ENCODE peak calls at places on chromosomes 12 and 14, in eight cellular contexts. F, N, O, U, A, D, Y and Z are unnamed samples.

GRCh38 chr14:71063351-71063750 is 156.1 kb downstream of the PCNX1 start:
- DNase-seq in F (no peak), N (no peak), O (no peak), U (no peak), A (no peak), D (no peak), Y (no peak), Z (no peak)

GRCh38 chr14:83173687-83174086 is 1640.0 kb upstream of the SEL1L start:
- DNase-seq in F (no peak), N (no peak), O (no peak), U (no peak), A (no peak), D (no peak), Y (no peak), Z (no peak)

GRCh38 chr12:3944620-3945019 is 71.4 kb upstream of the PARP11 start:
- DNase-seq in F (no peak), N (no peak), O (no peak), U (no peak), A (no peak), D (no peak), Y (no peak), Z (no peak)

GRCh38 chr12:644818-645552 is 18.3 kb downstream of the NINJ2 start:
- DNase-seq in F (no peak), N (peak), O (no peak), U (no peak), A (no peak), D (no peak), Y (no peak), Z (no peak)

GRCh38 chr12:124774462-124775167 is 89.0 kb downstream of the SCARB1 start:
- DNase-seq in F (no peak), N (peak), O (no peak), U (peak), A (no peak), D (peak), Y (no peak), Z (peak)

GRCh38 chr14:72433511-72433910 is 460.4 kb downstream of the DPF3 start:
- DNase-seq in F (no peak), N (no peak), O (no peak), U (no peak), A (peak), D (no peak), Y (no peak), Z (no peak)

GRCh38 chr12:63982787-63983186 is 138.3 kb downstream of the SRGAP1 start:
- DNase-seq in F (no peak), N (no peak), O (no peak), U (no peak), A (no peak), D (no peak), Y (no peak), Z (no peak)

GRCh38 chr12:82760423-82760822 is 73.7 kb downstream of the TMTC2 start:
- DNase-seq in F (no peak), N (no peak), O (no peak), U (no peak), A (no peak), D (no peak), Y (no peak), Z (peak)

GRCh38 chr12:123094349-123095073 is 56.4 kb downstream of the PITPNM2 start:
- DNase-seq in F (no peak), N (no peak), O (peak), U (no peak), A (peak), D (peak), Y (peak), Z (no peak)

GRCh38 chr12:124847675-124848074 is 16.0 kb downstream of the SCARB1 start:
- DNase-seq in F (no peak), N (no peak), O (no peak), U (no peak), A (no peak), D (no peak), Y (no peak), Z (no peak)

GRCh38 chr14:52175982-52176502 is 91.5 kb upstream of the PTGDR start:
- DNase-seq in F (no peak), N (peak), O (no peak), U (peak), A (no peak), D (peak), Y (no peak), Z (no peak)

GRCh38 chr12:69161835-69162234 is 77.5 kb upstream of the CPSF6 start:
- DNase-seq in F (no peak), N (no peak), O (no peak), U (no peak), A (no peak), D (no peak), Y (no peak), Z (no peak)

GRCh38 chr14:56905282-56905681 is 95.0 kb upstream of the OTX2 start:
- DNase-seq in F (no peak), N (no peak), O (no peak), U (no peak), A (no peak), D (no peak), Y (no peak), Z (no peak)

GRCh38 chr12:123099556-123100192 is 51.2 kb downstream of the PITPNM2 start:
- DNase-seq in F (no peak), N (no peak), O (no peak), U (no peak), A (no peak), D (no peak), Y (no peak), Z (no peak)

GRCh38 chr14:54881761-54882401 is 20.7 kb downstream of the GCH1 start:
- DNase-seq in F (no peak), N (peak), O (no peak), U (no peak), A (peak), D (no peak), Y (no peak), Z (no peak)

GRCh38 chr12:48183091-48183875 is at the start of gene CCDC184:
- DNase-seq in F (peak), N (peak), O (peak), U (peak), A (peak), D (peak), Y (peak), Z (peak)
- TF ChIP-seq CTCF in F (peak), N (no peak), O (peak), U (peak), A (peak), D (peak), Y (peak), Z (peak)

GRCh38 chr12:109943811-109944210 is 43.7 kb downstream of the TCHP start:
- DNase-seq in F (no peak), N (no peak), O (no peak), U (no peak), A (no peak), D (no peak), Y (no peak), Z (no peak)

GRCh38 chr12:109946505-109946904 is 46.4 kb downstream of the TCHP start:
- DNase-seq in F (no peak), N (no peak), O (no peak), U (no peak), A (no peak), D (no peak), Y (no peak), Z (no peak)

GRCh38 chr12:109946913-109947312 is 46.8 kb downstream of the TCHP start:
- DNase-seq in F (no peak), N (no peak), O (no peak), U (no peak), A (no peak), D (no peak), Y (no peak), Z (no peak)

GRCh38 chr12:109944561-109944960 is 44.5 kb downstream of the TCHP start:
- DNase-seq in F (no peak), N (no peak), O (no peak), U (no peak), A (no peak), D (no peak), Y (no peak), Z (no peak)

DNA sequence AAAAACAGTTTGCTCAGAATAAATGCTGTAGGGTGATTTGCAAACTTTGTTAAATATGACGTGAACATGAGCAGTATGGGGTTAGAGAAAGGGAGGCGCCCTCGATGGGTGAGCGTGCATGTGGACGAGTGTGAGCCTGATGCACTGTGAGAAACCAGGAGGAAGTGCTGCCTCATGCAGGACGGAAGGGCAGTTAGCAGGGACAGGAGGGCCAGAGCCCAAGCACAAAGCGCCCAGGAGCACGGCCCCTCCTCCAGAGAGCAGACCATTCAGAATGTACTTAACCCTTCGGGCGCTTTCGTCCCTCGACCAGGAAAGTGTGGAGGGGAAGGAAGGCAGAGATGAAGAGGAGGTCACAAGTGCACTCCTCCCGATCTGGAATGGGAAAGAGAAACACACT is 44.9 kb downstream of the TCHP start:
- DNase-seq in F (no peak), N (no peak), O (no peak), U (no peak), A (no peak), D (no peak), Y (peak), Z (no peak)
- TF ChIP-seq CTCF in F (no peak), N (no peak), O (no peak), U (no peak), A (no peak), D (no peak), Y (no peak), Z (no peak)

DNA sequence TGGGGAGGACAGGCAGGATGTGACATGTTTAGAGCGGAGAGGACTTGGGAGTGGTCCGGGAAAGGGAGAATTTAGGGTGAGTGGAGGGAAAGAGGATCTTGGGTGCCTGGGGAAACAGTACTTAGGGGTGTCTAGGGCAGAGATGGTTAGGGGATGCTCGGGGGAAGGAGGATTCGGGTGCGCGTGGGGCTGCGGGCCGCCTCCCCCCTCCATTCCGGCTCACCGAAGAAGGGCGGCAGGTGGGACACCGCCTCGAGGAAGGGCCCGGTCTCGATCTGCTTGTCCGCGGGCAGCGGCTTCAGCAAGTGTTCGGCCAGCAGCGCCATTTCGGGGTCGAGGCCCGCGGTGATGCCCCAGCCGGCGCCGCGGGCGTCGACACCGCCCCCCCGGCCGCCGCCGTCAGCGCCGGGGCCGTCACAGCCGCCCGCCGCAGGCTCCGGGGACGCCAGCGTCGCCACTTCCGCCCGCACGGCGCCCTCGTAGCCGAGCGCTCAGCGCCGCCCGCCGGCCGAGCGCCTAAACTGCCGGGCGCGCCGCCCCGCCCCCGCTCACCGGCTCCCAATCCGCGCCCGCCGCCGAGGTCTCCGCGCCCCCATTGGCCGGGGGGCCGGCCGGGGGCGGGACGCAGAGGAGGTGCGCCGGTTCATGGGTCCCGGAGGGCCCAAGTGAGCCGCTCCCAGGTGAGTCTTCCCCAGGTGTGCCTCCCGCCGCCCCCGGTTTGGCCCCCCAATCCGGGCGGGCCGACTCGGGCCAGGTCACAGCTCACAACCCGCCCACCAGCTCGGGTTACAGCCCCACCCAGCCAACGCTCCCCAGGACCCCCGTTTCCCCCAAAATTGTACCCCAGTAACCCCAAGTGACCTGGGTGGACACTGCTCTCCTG is at the start of gene GLTP:
- DNase-seq in F (peak), N (peak), O (peak), U (peak), A (peak), D (peak), Y (peak), Z (peak)
- TF ChIP-seq CTCF in F (peak), N (peak), O (peak), U (peak), A (peak), D (peak), Y (peak), Z (peak)

GRCh38 chr12:46908936-46909635 is 83.3 kb upstream of the SLC38A4 start:
- DNase-seq in F (no peak), N (no peak), O (no peak), U (no peak), A (no peak), D (no peak), Y (no peak), Z (no peak)

GRCh38 chr12:46904406-46905240 is 78.8 kb upstream of the SLC38A4 start:
- DNase-seq in F (no peak), N (no peak), O (no peak), U (no peak), A (no peak), D (no peak), Y (no peak), Z (no peak)

GRCh38 chr12:46907791-46908190 is 82.0 kb upstream of the SLC38A4 start:
- DNase-seq in F (no peak), N (no peak), O (no peak), U (no peak), A (no peak), D (no peak), Y (no peak), Z (no peak)

GRCh38 chr12:46910830-46911229 is 85.0 kb upstream of the SLC38A4 start:
- DNase-seq in F (no peak), N (no peak), O (no peak), U (no peak), A (no peak), D (no peak), Y (no peak), Z (no peak)

DNA sequence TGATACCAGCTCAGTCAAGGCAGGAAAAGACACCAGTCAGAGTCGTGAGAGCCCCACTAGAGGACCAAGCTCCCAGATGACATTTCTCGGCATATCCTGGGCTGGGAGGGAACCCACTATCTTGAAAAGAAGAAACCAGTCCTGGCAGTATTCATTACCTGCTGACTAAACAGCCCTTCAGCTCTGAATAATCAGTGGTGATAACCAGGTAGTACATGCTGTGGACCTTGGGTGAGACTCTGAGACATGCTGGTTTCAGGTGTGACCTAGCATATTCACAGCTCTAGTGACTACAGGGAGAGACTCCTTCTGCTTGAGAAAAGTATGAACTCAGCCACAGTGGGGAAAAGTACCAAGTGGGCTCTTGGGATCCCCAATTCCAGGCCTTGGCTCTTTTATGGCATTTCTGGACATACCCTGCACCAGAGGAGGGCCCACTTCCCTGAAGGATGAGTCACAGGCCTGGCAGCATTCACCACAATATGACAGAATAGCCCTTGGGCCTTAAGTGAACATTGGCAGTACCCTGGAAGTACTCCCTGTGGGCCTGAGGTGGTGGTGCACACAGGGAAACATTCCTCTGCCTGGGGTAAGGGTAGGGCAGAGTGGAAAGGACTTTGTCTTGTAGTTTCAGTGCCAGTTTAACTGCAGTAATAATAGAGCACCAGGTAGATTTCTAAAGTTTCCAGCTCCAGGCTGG is 82.6 kb upstream of the SLC38A4 start:
- DNase-seq in F (no peak), N (no peak), O (no peak), U (no peak), A (peak), D (peak), Y (no peak), Z (no peak)
- TF ChIP-seq CTCF in F (no peak), N (no peak), O (no peak), U (no peak), A (no peak), D (no peak), Y (no peak), Z (no peak)

DNA sequence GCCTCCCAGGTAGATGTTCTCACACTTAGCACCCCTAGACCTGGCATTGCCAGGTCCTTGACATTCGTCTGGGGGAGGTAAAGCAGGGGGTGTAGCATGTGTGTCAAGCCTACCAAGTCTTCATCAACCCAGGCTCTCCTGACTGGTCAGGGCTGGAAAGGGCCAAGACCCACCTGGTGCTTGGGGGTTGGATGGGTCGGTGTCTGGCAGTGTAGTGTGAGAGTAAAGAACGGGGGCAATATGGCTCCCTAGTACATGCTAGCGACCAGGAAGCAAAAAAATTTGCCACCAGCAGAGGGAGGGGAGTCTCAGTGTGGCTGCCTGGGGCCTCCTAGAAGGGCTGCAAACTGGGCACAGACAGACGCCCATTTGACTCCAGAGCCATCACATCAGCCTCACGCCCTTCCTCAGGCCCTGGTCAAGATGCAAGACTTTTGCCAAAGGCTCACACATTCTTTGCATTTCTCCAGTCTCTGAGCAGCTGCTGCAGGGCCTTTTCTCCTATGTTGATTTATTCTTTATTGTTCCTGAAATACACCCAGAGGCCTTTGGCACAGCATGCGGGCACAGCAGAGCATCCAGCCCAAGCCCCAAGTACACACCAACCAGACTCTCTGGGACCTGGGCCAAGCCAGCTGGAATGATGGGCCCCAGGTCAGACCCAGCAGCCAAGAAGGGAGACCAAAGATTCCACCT is 38.3 kb upstream of the PNMA1 start:
- DNase-seq in F (peak), N (peak), O (peak), U (no peak), A (no peak), D (peak), Y (peak), Z (no peak)
- TF ChIP-seq CTCF in F (peak), N (peak), O (peak), U (peak), A (no peak), D (peak), Y (peak), Z (peak)

GRCh38 chr12:113049976-113050742 is 6.4 kb upstream of the DTX1 start:
- DNase-seq in F (no peak), N (peak), O (no peak), U (no peak), A (no peak), D (peak), Y (no peak), Z (no peak)
- TF ChIP-seq CTCF in F (peak), N (no peak), O (no peak), U (peak), A (no peak), D (peak), Y (peak), Z (no peak)

GRCh38 chr12:108060910-108061309 is 68.2 kb upstream of the WSCD2 start:
- DNase-seq in F (no peak), N (no peak), O (no peak), U (no peak), A (no peak), D (no peak), Y (no peak), Z (no peak)

GRCh38 chr12:108063192-108063591 is 65.9 kb upstream of the WSCD2 start:
- DNase-seq in F (no peak), N (no peak), O (no peak), U (no peak), A (no peak), D (no peak), Y (no peak), Z (no peak)

GRCh38 chr12:108069766-108070165 is 59.3 kb upstream of the WSCD2 start:
- DNase-seq in F (no peak), N (no peak), O (no peak), U (no peak), A (no peak), D (no peak), Y (no peak), Z (no peak)

GRCh38 chr12:108065061-108065460 is 64.0 kb upstream of the WSCD2 start:
- DNase-seq in F (no peak), N (no peak), O (no peak), U (no peak), A (no peak), D (no peak), Y (no peak), Z (no peak)

GRCh38 chr12:108066583-108067234 is 62.4 kb upstream of the WSCD2 start:
- DNase-seq in F (no peak), N (no peak), O (no peak), U (no peak), A (no peak), D (no peak), Y (no peak), Z (no peak)
- TF ChIP-seq CTCF in F (no peak), N (no peak), O (no peak), U (no peak), A (no peak), D (no peak), Y (no peak), Z (no peak)

DNA sequence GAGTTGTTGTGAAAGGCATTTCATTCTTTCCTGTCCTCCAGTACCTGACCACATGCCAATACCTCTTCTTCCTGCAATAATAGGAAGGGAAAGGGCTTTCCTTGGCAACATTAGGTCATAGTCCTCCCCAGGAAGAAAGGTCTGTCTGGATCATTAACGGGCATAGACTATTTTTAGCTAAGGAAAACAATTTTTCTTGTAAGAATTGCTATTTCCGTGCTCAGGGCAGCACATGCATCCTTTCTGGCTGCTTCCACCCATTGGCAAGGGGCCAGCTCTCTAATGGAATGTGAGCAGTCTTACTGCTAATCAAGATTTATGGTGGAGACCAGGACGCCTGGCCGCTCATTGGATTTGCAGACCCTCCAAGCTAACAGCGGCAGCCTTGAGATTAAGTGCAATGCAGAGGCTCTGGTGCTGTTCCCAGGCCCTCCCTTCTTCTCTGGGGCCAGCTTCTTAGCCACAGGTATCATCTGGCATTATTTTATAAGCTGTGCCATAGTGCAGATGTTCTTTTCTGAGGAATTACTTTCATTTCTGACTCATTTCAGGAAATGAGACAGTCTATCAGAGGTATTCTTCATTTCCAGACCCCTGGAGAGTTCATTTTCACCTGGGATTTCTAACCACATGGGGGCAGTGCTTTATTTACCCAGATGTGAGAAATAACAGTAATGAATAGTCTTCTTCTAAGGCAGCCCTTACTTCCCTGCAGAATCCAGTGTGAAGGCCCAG is 52.9 kb downstream of the ANO6 start:
- DNase-seq in F (no peak), N (peak), O (peak), U (no peak), A (peak), D (peak), Y (peak), Z (no peak)
- TF ChIP-seq CTCF in F (no peak), N (peak), O (peak), U (no peak), A (peak), D (peak), Y (peak), Z (peak)